ENCODE peak calls at places on chromosomes 16 and 17, in seven cellular contexts. Q is A549, E is stomach, W is ovary, U is astrocyte of the spinal cord, M is epithelial cell of esophagus, Z is fibroblast of mammary gland. G is an unnamed sample.

GRCh38 chr17:2369039-2369438 is 31.7 kb downstream of the SGSM2 start:
- DNase-seq in W (no peak), Z (no peak), E (no peak), U (no peak), Q (no peak), M (no peak), G (no peak)

GRCh38 chr16:17026600-17027242 is 444.0 kb downstream of the XYLT1 start:
- DNase-seq in W (no peak), E (no peak), Z (no peak), Q (no peak), M (no peak), U (no peak), G (no peak)

GRCh38 chr16:15052747-15053476 is 3.0 kb downstream of the NTAN1 start:
- DNase-seq in W (no peak), E (no peak), M (peak), Q (no peak), U (no peak), Z (peak), G (peak)

GRCh38 chr16:67384778-67385510 is 8.4 kb downstream of the TPPP3 start:
- DNase-seq in Q (no peak), U (no peak), E (no peak), M (no peak), Z (no peak), W (no peak), G (no peak)

GRCh38 chr16:23434380-23434779 is 18.6 kb downstream of the COG7 start:
- DNase-seq in U (peak), Z (peak), M (peak), Q (peak), W (no peak), E (no peak), G (no peak)

GRCh38 chr17:79955167-79955549 is 80.5 kb downstream of the TBC1D16 start:
- DNase-seq in E (no peak), W (peak), U (no peak), Z (no peak), M (no peak), Q (no peak), G (peak)

GRCh38 chr17:37791434-37791833 is 46.6 kb upstream of the HNF1B start:
- DNase-seq in M (peak), U (no peak), Z (peak), Q (peak), W (no peak), E (peak), G (no peak)

GRCh38 chr17:16339959-16340358 is 13.3 kb downstream of the CENPV start:
- DNase-seq in W (no peak), Q (no peak), M (no peak), U (no peak), E (no peak), Z (no peak), G (no peak)

GRCh38 chr17:32483451-32484019 is 3.3 kb upstream of the CDK5R1 start:
- DNase-seq in E (peak), M (peak), Z (peak), Q (peak), U (peak), W (peak), G (no peak)

GRCh38 chr17:64339516-64340475 is 50.9 kb downstream of the PECAM1 start:
- DNase-seq in Z (peak), W (no peak), M (no peak), Q (no peak), E (no peak), U (no peak), G (no peak)

GRCh38 chr16:67873435-67874146 is 739 bp downstream of the EDC4 start:
- DNase-seq in Q (no peak), U (no peak), E (no peak), M (no peak), W (no peak), Z (no peak), G (no peak)

GRCh38 chr16:88870608-88871348 is 4.3 kb upstream of the PABPN1L start:
- DNase-seq in Z (no peak), W (no peak), M (no peak), E (no peak), U (no peak), Q (no peak), G (no peak)

GRCh38 chr17:79950711-79951110 is 85.0 kb downstream of the TBC1D16 start:
- DNase-seq in W (peak), E (no peak), Q (no peak), U (peak), M (no peak), Z (no peak), G (no peak)

GRCh38 chr16:28166394-28167208 is 45.2 kb downstream of the XPO6 start:
- DNase-seq in M (peak), Q (no peak), U (peak), E (no peak), Z (peak), W (no peak), G (no peak)

GRCh38 chr17:79859676-79860615 is 20.7 kb upstream of the CBX4 start:
- DNase-seq in Q (no peak), Z (no peak), M (no peak), W (no peak), U (no peak), E (no peak), G (no peak)

GRCh38 chr17:63942309-63942985 is 10.3 kb upstream of the CD79B start:
- DNase-seq in M (no peak), U (no peak), Z (no peak), E (no peak), W (no peak), Q (no peak), G (no peak)

GRCh38 chr16:81526935-81527334 is 82.3 kb downstream of the CMIP start:
- DNase-seq in W (peak), U (peak), Z (peak), E (no peak), Q (no peak), M (peak), G (no peak)

GRCh38 chr17:62967111-62967449 is 1.0 kb downstream of the TANC2 start:
- DNase-seq in W (no peak), Q (no peak), Z (no peak), M (no peak), U (no peak), E (no peak), G (no peak)

GRCh38 chr16:80788016-80788415 is 16.4 kb downstream of the CDYL2 start:
- DNase-seq in Q (no peak), E (no peak), M (peak), U (peak), W (no peak), Z (peak), G (no peak)

GRCh38 chr17:79666111-79666510 is 55.3 kb upstream of the RBFOX3 start:
- DNase-seq in Z (no peak), M (no peak), U (no peak), W (no peak), E (no peak), Q (no peak), G (no peak)

GRCh38 chr16:23840310-23840709 is 4.5 kb downstream of the PRKCB start:
- DNase-seq in Z (no peak), E (no peak), W (no peak), M (no peak), U (no peak), Q (no peak), G (no peak)

DNA sequence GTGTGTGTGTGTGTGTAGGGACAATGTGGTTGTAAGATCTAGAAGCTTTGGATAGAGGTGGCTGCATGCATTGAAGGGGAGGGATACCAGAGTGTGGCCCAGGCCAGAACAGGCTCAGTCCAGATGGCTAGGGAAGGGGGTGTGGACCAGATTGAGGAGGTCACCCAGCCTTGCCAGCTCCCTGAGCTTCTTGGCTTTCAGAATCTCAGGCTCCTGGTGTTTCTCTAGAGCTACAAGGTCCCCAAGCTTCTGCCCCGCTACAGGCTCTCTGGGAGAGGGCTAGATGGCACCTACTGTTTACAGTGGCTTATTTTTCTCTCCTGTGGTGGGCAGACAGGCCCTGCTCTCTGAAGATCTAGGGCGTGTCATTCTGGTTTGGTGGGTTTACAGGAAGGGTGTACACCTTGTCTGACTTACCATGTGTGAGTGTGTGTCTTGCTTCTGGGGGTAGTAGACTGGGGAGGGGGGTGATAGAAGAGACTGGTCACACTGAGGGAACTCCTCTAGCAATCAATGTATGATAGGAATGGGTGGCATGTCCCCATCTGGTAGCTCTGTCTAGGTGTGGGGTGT is 1.0 kb downstream of the RARA start:
- DNase-seq in Q (no peak), E (no peak), Z (no peak), W (peak), M (no peak), U (no peak), G (no peak)
- H3K4me3 ChIP-seq in Q (peak), E (peak), Z (no peak), W (no peak), M (peak), U (no peak), G (no peak)

DNA sequence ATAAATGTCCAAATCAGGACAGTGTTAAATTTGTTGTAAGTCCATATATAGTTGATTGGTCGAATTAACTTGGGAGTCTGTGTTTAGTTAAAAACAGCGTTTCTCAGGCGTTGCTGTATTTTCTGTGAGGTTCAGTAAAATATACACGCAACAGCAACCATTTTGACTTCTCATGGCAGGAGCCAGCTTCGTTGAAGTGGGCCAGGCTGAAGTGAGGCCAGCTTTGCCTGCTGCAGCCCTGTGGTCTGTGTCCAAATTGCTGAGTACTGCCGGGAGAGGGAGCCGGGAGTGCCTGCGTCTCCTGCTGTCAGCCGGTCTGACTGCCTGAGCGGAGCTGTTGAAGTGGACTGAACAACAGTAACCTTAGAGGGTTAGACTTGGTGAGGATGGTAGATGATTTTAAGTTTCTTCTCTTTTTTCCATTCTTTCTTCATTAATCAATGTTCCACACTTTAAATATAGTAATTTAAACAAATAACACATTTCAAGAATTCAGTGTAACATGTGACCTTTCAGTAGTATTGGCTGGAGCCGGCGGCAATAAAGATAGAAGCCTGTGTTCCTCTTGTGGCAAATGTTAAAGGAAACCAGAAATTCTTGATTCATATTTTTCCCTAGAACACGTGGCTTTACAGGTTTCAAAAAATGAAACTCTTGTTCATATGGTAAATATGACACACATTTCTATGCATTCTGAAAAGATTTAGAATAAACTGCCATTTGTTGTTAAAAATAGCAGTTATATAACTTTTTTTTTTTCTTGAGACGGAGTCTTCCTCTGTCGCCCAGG is 37.0 kb upstream of the ZNF750 start:
- DNase-seq in Q (no peak), M (peak), Z (peak), E (peak), U (peak), W (peak), G (peak)
- H3K4me3 ChIP-seq in Q (no peak), M (peak), Z (no peak), E (no peak), U (no peak), W (no peak), G (no peak)

GRCh38 chr16:11464241-11464640 is 119.0 kb downstream of the RMI2 start:
- DNase-seq in Z (no peak), E (no peak), Q (no peak), M (no peak), U (no peak), W (no peak), G (no peak)
- H3K4me3 ChIP-seq in Z (no peak), E (no peak), Q (no peak), M (no peak), U (no peak), W (no peak), G (no peak)

GRCh38 chr16:228151-228855 is 946 bp downstream of the LUC7L start:
- DNase-seq in U (peak), W (no peak), M (peak), E (no peak), Q (peak), Z (no peak), G (no peak)

GRCh38 chr16:234468-235305 is at the start of gene FAM234A:
- DNase-seq in U (peak), Q (peak), E (peak), W (peak), M (peak), Z (peak), G (peak)

GRCh38 chr16:230949-231348 is 1.7 kb upstream of the LUC7L start:
- DNase-seq in W (peak), M (no peak), Z (no peak), U (no peak), Q (no peak), E (no peak), G (no peak)

GRCh38 chr16:228917-229730 is at the start of gene LUC7L:
- DNase-seq in U (peak), W (peak), E (peak), M (peak), Q (peak), Z (peak), G (peak)

GRCh38 chr16:229731-230281 is 557 bp upstream of the LUC7L start:
- DNase-seq in W (peak), Z (no peak), E (no peak), Q (no peak), U (no peak), M (no peak), G (no peak)
- H3K4me3 ChIP-seq in W (peak), Z (peak), E (peak), Q (peak), U (peak), M (peak), G (no peak)

GRCh38 chr16:18932243-18932997 is 6.2 kb upstream of the SMG1 start:
- DNase-seq in U (peak), E (no peak), W (no peak), Z (peak), M (no peak), Q (no peak), G (peak)
- H3K4me3 ChIP-seq in U (no peak), E (no peak), W (no peak), Z (no peak), M (no peak), Q (no peak), G (no peak)

G was measured in lower leg skin.